ENCODE peak calls at places on chromosomes 4 and X, in ten cellular contexts. F, B, R, V, Y, T, A, J, P and C are unnamed samples.

GRCh38 chr4:76601791-76602190 is 166.8 kb downstream of the SHROOM3 start:
- DNase-seq in F (no peak), B (no peak), R (no peak), V (no peak), Y (no peak), T (no peak), A (no peak), J (no peak), P (no peak), C (no peak)

GRCh38 chrX:2514131-2514530 is 13.4 kb upstream of the DHRSX start:
- DNase-seq in F (no peak), B (no peak), R (no peak), V (no peak), Y (no peak), T (no peak), A (no peak), J (no peak), P (no peak), C (no peak)

GRCh38 chr4:158783775-158784174 is 14.9 kb downstream of the FNIP2 start:
- DNase-seq in F (no peak), B (no peak), R (no peak), V (no peak), Y (no peak), T (no peak), A (no peak), J (no peak), P (no peak), C (no peak)

GRCh38 chrX:54633641-54634040 is 103.6 kb downstream of the GNL3L start:
- DNase-seq in F (peak), B (no peak), R (no peak), V (no peak), Y (no peak), T (peak), A (no peak), J (no peak), P (no peak), C (no peak)

GRCh38 chr4:124952601-124953000 is 240.1 kb upstream of the ANKRD50 start:
- DNase-seq in F (no peak), B (no peak), R (no peak), V (no peak), Y (no peak), T (no peak), A (no peak), J (no peak), P (no peak), C (no peak)

GRCh38 chrX:41178201-41178600 is 93.0 kb downstream of the USP9X start:
- DNase-seq in F (no peak), B (no peak), R (no peak), V (no peak), Y (no peak), T (no peak), A (no peak), J (no peak), P (no peak), C (no peak)

GRCh38 chr4:125666635-125667034 is 351.9 kb downstream of the FAT4 start:
- DNase-seq in F (no peak), B (no peak), R (no peak), V (no peak), Y (no peak), T (no peak), A (no peak), J (no peak), P (no peak), C (no peak)

GRCh38 chr4:87304659-87305277 is 17.9 kb downstream of the HSD17B13 start:
- DNase-seq in F (no peak), B (peak), R (no peak), V (no peak), Y (no peak), T (no peak), A (no peak), J (no peak), P (peak), C (no peak)

GRCh38 chr4:7270121-7270520 is 77.8 kb downstream of the SORCS2 start:
- DNase-seq in F (no peak), B (no peak), R (no peak), V (no peak), Y (no peak), T (no peak), A (no peak), J (no peak), P (no peak), C (no peak)

GRCh38 chr4:52192697-52193096 is 141.6 kb downstream of the SPATA18 start:
- DNase-seq in F (no peak), B (no peak), R (no peak), V (no peak), Y (no peak), T (no peak), A (no peak), J (no peak), P (no peak), C (no peak)

GRCh38 chr4:125115941-125116340 is 198.8 kb upstream of the FAT4 start:
- DNase-seq in F (no peak), B (peak), R (no peak), V (no peak), Y (no peak), T (no peak), A (no peak), J (no peak), P (no peak), C (no peak)

GRCh38 chrX:119189586-119189985 is 46.5 kb upstream of the PGRMC1 start:
- DNase-seq in F (no peak), B (no peak), R (no peak), V (no peak), Y (no peak), T (no peak), A (no peak), J (no peak), P (no peak), C (no peak)

GRCh38 chrX:93637591-93637990 is 35.8 kb downstream of the NAP1L3 start:
- DNase-seq in F (peak), B (no peak), R (no peak), V (no peak), Y (no peak), T (peak), A (no peak), J (no peak), P (no peak), C (no peak)

GRCh38 chr4:52052475-52052780 is 1.3 kb downstream of the SPATA18 start:
- DNase-seq in F (peak), B (no peak), R (no peak), V (no peak), Y (no peak), T (no peak), A (no peak), J (no peak), P (no peak), C (no peak)

GRCh38 chrX:110466790-110467189 is 108.1 kb downstream of the RTL9 start:
- DNase-seq in F (no peak), B (no peak), R (no peak), V (no peak), Y (no peak), T (no peak), A (no peak), J (no peak), P (no peak), C (no peak)

GRCh38 chr4:188934320-188934975 is 795.2 kb downstream of the TRIML1 start:
- DNase-seq in F (no peak), B (peak), R (no peak), V (no peak), Y (no peak), T (no peak), A (no peak), J (no peak), P (no peak), C (no peak)

GRCh38 chr4:153521995-153522799 is 56.0 kb downstream of the TMEM131L start:
- DNase-seq in F (peak), B (no peak), R (no peak), V (peak), Y (no peak), T (peak), A (no peak), J (peak), P (no peak), C (no peak)

GRCh38 chrX:47854474-47854873 is 17.8 kb downstream of the ZNF81 start:
- DNase-seq in F (peak), B (no peak), R (no peak), V (no peak), Y (no peak), T (peak), A (no peak), J (no peak), P (no peak), C (peak)

GRCh38 chr4:115969756-115970155 is 856.3 kb upstream of the NDST4 start:
- DNase-seq in F (peak), B (peak), R (no peak), V (no peak), Y (no peak), T (peak), A (no peak), J (no peak), P (no peak), C (no peak)

GRCh38 chrX:16739574-16739973 is 20.2 kb downstream of the SYAP1 start:
- DNase-seq in F (no peak), B (peak), R (no peak), V (no peak), Y (no peak), T (no peak), A (no peak), J (no peak), P (no peak), C (no peak)

GRCh38 chr4:14446311-14446710 is 556.0 kb upstream of the CPEB2 start:
- DNase-seq in F (no peak), B (no peak), R (no peak), V (no peak), Y (no peak), T (no peak), A (peak), J (no peak), P (no peak), C (no peak)

GRCh38 chr4:9924750-9925149 is 96.5 kb downstream of the SLC2A9 start:
- DNase-seq in F (no peak), B (no peak), R (no peak), V (no peak), Y (no peak), T (no peak), A (no peak), J (no peak), P (no peak), C (no peak)

GRCh38 chr4:69056921-69057562 is 39.2 kb upstream of the UGT2B7 start:
- DNase-seq in F (no peak), B (no peak), R (no peak), V (no peak), Y (no peak), T (no peak), A (no peak), J (no peak), P (no peak), C (no peak)

GRCh38 chrX:23331701-23332100 is 2.9 kb upstream of the PTCHD1 start:
- DNase-seq in F (peak), B (no peak), R (no peak), V (no peak), Y (no peak), T (peak), A (no peak), J (no peak), P (no peak), C (no peak)